ENCODE peak calls at places on chromosome 14, in four cellular contexts. W is A549, X is esophagus muscularis mucosa, F is heart left ventricle. M is an unnamed sample.

GRCh38 chr14:55537782-55538181 is 42.2 kb upstream of the KTN1 start:
- DNase-seq in W (no peak), X (no peak), F (no peak), M (no peak)

GRCh38 chr14:88005050-88005481 is at the start of gene GPR65:
- DNase-seq in W (no peak), X (no peak), F (no peak), M (no peak)

GRCh38 chr14:64970776-64971451 is 1.2 kb downstream of the RAB15 start:
- DNase-seq in W (peak), X (no peak), F (no peak), M (no peak)

GRCh38 chr14:69876848-69877306 is 2.3 kb upstream of the SMOC1 start:
- DNase-seq in W (no peak), X (no peak), F (no peak), M (no peak)

GRCh38 chr14:69567563-69567962 is 7.1 kb downstream of the CCDC177 start:
- DNase-seq in W (no peak), X (no peak), F (no peak), M (no peak)

GRCh38 chr14:74963178-74963704 is 7.8 kb upstream of the PGF start:
- DNase-seq in W (no peak), X (no peak), F (no peak), M (no peak)

GRCh38 chr14:89730692-89731091 is 223.8 kb downstream of the EFCAB11 start:
- DNase-seq in W (no peak), X (no peak), F (no peak), M (no peak)

GRCh38 chr14:29710015-29710414 is 217.6 kb downstream of the PRKD1 start:
- DNase-seq in W (no peak), X (no peak), F (no peak), M (no peak)

GRCh38 chr14:85471744-85472143 is 58.2 kb upstream of the FLRT2 start:
- DNase-seq in W (peak), X (no peak), F (peak), M (peak)

GRCh38 chr14:91753501-91754128 is 21.7 kb upstream of the CATSPERB start:
- DNase-seq in W (no peak), X (no peak), F (no peak), M (no peak)

GRCh38 chr14:20490563-20490962 is 14.8 kb upstream of the RNASE10 start:
- DNase-seq in W (no peak), X (no peak), F (no peak), M (no peak)

GRCh38 chr14:50736932-50737419 is 68.9 kb upstream of the SAV1 start:
- DNase-seq in W (no peak), X (no peak), F (no peak), M (no peak)

GRCh38 chr14:101810897-101811620 is 49.5 kb downstream of the PPP2R5C start:
- DNase-seq in W (no peak), X (no peak), F (no peak), M (no peak)

GRCh38 chr14:54698501-54698900 is 131.6 kb downstream of the SAMD4A start:
- DNase-seq in W (no peak), X (no peak), F (no peak), M (no peak)

GRCh38 chr14:31992051-31992450 is 85.1 kb upstream of the ARHGAP5 start:
- DNase-seq in W (peak), X (no peak), F (no peak), M (peak)

GRCh38 chr14:89909586-89909985 is 44.9 kb downstream of the EFCAB11 start:
- DNase-seq in W (no peak), X (no peak), F (no peak), M (no peak)

GRCh38 chr14:26123459-26123858 is 474.4 kb downstream of the NOVA1 start:
- DNase-seq in W (no peak), X (no peak), F (no peak), M (no peak)

GRCh38 chr14:69316449-69317391 is 56.8 kb downstream of the GALNT16 start:
- DNase-seq in W (peak), X (no peak), F (peak), M (peak)

GRCh38 chr14:59474172-59474571 is 9.0 kb upstream of the GPR135 start:
- DNase-seq in W (no peak), X (no peak), F (no peak), M (no peak)

GRCh38 chr14:89244720-89245119 is 172.3 kb downstream of the FOXN3 start:
- DNase-seq in W (no peak), X (no peak), F (no peak), M (no peak)

GRCh38 chr14:61739133-61739532 is 23.1 kb upstream of the SNAPC1 start:
- DNase-seq in W (no peak), X (no peak), F (no peak), M (no peak)

GRCh38 chr14:102066041-102066451 is 20.8 kb downstream of the HSP90AA1 start:
- DNase-seq in W (no peak), X (no peak), F (no peak), M (no peak)

GRCh38 chr14:72699852-72700257 is 194.0 kb downstream of the DPF3 start:
- DNase-seq in W (peak), X (no peak), F (no peak), M (no peak)

GRCh38 chr14:87133073-87133815 is 859.7 kb downstream of the GALC start:
- DNase-seq in W (no peak), X (no peak), F (peak), M (peak)

GRCh38 chr14:88323520-88324199 is 591 bp upstream of the KCNK10 start:
- DNase-seq in W (no peak), X (no peak), F (no peak), M (no peak)

GRCh38 chr14:44767646-44768173 is 194.0 kb downstream of the KLHL28 start:
- DNase-seq in W (no peak), X (no peak), F (no peak), M (no peak)

GRCh38 chr14:67584931-67585330 is 15.1 kb downstream of the PIGH start:
- DNase-seq in W (no peak), X (no peak), F (no peak), M (no peak)

GRCh38 chr14:103522649-103523582 is at the start of gene CKB:
- DNase-seq in W (peak), X (no peak), F (peak), M (no peak)

GRCh38 chr14:75200451-75200850 is 24.0 kb upstream of the TMED10 start:
- DNase-seq in W (no peak), X (no peak), F (no peak), M (peak)

GRCh38 chr14:91367173-91368171 is 50.1 kb downstream of the CCDC88C start:
- DNase-seq in W (peak), X (no peak), F (no peak), M (peak)

GRCh38 chr14:24880689-24881088 is 169.3 kb downstream of the STXBP6 start:
- DNase-seq in W (no peak), X (no peak), F (no peak), M (no peak)
- H3K27ac ChIP-seq in W (no peak), X (peak), F (no peak), M (no peak)

GRCh38 chr14:104691546-104692260 is 2.3 kb downstream of the INF2 start:
- DNase-seq in W (no peak), X (no peak), F (no peak), M (no peak)
- H3K27ac ChIP-seq in W (peak), X (peak), F (no peak), M (no peak)

GRCh38 chr14:95509512-95509911 is 6.9 kb downstream of the SYNE3 start:
- DNase-seq in W (no peak), X (no peak), F (no peak), M (no peak)

GRCh38 chr14:95507174-95507573 is 9.3 kb downstream of the SYNE3 start:
- DNase-seq in W (no peak), X (no peak), F (peak), M (peak)

GRCh38 chr14:95507701-95508103 is 8.7 kb downstream of the SYNE3 start:
- DNase-seq in W (no peak), X (no peak), F (no peak), M (no peak)

GRCh38 chr14:95510804-95511203 is 5.6 kb downstream of the SYNE3 start:
- DNase-seq in W (no peak), X (no peak), F (no peak), M (no peak)

DNA sequence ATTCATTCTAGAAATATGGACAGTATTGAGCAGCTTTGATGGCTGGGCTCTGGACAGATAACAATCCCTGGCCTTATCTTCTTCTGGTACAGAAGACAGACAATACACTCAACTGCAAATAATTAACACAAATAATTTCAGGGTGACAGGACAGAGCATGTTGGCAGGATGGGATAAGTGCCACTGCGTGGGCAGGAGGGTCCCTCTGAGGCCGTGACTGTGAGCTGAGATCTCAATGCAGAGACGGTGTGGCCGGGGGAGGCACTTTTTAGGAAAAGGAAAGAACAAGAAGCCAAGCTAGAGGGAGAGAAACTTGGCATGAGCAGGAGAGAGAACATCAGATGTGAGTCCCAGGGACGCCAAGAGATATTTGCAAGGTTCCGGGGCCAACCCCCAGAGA is 8.1 kb downstream of the SYNE3 start:
- DNase-seq in W (no peak), X (no peak), F (no peak), M (no peak)
- H3K27ac ChIP-seq in W (no peak), X (peak), F (no peak), M (no peak)

DNA sequence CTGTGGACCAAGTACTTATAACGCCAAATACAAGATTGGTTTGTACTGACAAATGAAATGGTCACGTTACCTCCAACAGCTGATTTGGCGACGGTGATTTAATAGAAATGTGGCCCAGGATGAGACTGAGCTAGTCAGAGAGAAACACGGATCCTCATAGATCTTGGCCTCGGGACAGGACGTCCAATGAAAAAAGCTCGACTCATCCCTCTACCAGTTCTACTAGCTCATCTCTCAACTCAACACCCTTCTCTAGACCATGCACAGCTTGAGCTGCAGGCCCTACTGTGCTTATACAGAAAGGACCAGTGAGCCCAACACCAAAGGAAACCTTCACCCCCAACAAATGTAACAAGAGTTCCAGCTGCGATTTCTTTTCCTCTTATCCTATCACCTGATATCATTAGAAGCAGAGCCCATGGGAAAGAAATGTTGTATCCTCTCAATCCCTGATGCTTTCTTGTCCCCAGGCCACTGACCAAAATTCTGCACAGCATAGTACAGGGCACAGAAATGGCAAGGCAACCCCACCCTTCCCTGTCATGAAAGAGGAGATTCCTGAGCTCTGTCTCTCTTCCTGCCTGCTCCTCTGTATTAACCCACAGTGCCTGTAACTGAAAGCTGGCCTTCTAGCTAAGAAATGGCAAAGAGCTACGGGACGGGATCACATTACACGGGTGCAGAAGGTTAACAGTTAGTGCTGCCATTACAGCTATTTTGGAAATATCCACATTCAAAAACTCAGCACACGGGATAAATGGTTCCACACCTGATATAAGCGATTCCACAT is 39.2 kb downstream of the DICER1 start:
- DNase-seq in W (no peak), X (no peak), F (no peak), M (no peak)
- H3K27ac ChIP-seq in W (no peak), X (no peak), F (no peak), M (no peak)

DNA sequence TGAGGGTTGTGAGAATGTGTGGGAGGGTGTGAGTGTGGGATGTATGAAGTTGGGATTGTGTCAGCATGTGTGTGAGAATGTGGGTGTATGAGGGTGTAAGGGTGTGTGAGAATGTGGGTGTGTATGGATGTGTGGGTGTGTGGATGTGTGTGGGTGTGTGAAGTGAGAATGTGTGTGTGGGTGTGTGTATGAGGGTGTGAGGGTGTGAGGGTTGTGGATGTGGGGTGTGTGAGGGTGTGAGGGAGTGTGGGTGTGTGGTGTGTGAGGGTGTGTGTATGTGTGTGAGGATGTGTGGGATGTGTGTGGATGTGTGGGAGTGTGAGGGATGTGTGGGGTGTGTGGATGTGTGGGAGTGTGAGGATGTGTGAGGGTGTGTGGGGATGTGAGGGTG is 37.0 kb downstream of the TMEM121 start:
- DNase-seq in W (no peak), X (no peak), F (no peak), M (no peak)
- H3K27ac ChIP-seq in W (no peak), X (no peak), F (no peak), M (no peak)

DNA sequence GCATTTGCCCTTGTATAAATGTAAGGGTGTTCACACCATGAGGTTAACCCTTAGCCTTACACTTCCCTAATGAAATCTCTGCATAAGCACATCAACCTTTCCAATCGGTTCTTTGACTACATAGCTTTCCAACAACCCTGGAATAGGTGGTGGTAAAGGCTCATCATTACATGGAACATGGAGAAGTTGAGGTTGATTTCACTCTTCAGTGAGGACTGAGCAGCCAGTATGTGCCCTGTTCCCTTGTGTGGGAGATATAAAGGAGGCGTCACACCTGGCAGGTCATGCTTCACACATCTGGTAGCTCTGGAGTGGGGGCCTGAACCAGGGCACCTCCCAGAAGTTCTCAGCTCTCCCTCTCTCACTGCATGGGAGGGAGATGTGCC is 21.7 kb upstream of the JPH4 start:
- DNase-seq in W (no peak), X (no peak), F (no peak), M (no peak)
- H3K27ac ChIP-seq in W (no peak), X (no peak), F (no peak), M (no peak)

GRCh38 chr14:71327691-71328090 is 420.4 kb downstream of the PCNX1 start:
- DNase-seq in W (no peak), X (no peak), F (no peak), M (no peak)

GRCh38 chr14:71322660-71323250 is 415.5 kb downstream of the PCNX1 start:
- DNase-seq in W (peak), X (no peak), F (no peak), M (no peak)

GRCh38 chr14:71328183-71328582 is 420.9 kb downstream of the PCNX1 start:
- DNase-seq in W (no peak), X (no peak), F (no peak), M (no peak)

GRCh38 chr14:71321556-71322315 is 414.5 kb downstream of the PCNX1 start:
- DNase-seq in W (peak), X (no peak), F (no peak), M (peak)

DNA sequence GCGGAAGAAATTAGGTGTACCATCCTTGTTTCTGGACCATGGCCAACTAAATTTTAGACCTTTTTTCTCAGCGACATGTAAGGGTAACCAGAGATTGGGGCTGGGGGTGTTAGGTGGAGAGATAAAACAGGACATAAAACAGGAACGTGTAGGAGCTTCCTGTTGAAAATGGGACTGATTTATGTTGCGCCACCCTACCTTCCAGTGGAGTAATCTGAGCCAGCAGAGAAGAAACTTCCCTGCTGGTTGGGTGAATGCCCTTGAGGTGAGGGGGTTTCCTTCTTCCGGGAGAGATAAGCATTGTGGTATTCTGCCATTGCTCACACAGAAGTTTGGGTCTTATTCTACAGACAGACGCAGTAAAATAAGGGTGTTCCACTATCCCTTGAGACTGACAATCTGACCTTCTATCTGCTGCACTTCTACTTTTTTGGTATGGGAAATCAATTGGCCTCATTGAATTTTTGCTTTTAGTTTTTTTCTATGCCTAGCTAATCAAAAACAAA is 417.6 kb downstream of the PCNX1 start:
- DNase-seq in W (no peak), X (no peak), F (no peak), M (no peak)
- H3K27ac ChIP-seq in W (no peak), X (no peak), F (no peak), M (no peak)

GRCh38 chr14:81400202-81400678 is at the start of gene STON2:
- DNase-seq in W (peak), X (peak), F (peak), M (peak)

GRCh38 chr14:81401420-81402122 is 1.4 kb upstream of the STON2 start:
- DNase-seq in W (peak), X (peak), F (no peak), M (peak)

GRCh38 chr14:81402123-81402495 is 2.0 kb upstream of the STON2 start:
- DNase-seq in W (no peak), X (no peak), F (no peak), M (no peak)

GRCh38 chr14:81398196-81398891 is 1.8 kb downstream of the STON2 start:
- DNase-seq in W (no peak), X (peak), F (no peak), M (no peak)

GRCh38 chr14:81400852-81401251 is 728 bp upstream of the STON2 start:
- DNase-seq in W (peak), X (peak), F (peak), M (peak)
- H3K27ac ChIP-seq in W (peak), X (peak), F (no peak), M (peak)

GRCh38 chr14:23076785-23077408 is 18.0 kb downstream of the ACIN1 start:
- DNase-seq in W (peak), X (no peak), F (no peak), M (no peak)
- H3K27ac ChIP-seq in W (no peak), X (no peak), F (no peak), M (no peak)

DNA sequence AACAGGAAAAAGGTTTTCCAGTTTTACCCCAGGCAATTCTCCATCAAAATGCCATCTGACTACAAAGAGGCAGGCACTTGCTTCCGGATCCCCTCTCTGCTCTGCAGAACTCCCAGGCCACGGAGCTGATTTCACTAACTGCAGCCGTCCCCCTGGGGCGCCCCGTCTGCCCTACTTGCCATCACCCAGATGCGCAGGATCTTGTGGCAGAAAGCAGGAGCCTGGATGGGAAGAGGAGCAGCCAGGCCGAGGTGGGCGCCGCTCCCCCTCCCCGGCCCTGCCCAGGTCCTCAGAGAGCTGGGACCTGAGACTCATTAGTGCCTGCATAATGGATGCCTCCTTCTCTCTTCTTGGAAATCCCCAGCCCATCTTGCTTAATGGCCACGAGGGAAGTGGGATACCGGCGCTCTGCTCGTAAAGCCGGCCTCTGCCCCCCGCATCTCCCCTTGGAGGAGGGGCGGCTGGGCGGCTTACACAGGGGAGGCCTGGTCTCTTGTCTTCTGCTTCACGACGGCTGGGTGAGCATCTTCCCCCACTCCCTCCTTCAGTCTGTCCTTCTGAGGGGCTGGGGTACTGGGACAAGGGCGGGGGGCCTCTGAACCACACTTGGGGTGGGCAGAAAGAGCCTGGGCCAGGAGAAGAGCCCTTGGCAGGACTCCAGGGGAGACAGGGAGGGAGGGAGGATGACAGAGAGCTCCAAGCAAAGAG is 19.6 kb upstream of the EML1 start:
- DNase-seq in W (no peak), X (no peak), F (no peak), M (no peak)
- H3K27ac ChIP-seq in W (no peak), X (peak), F (no peak), M (no peak)